ENCODE peak calls at places on chromosomes 3 and 15, in nine cellular contexts. One of them, this sample, is unnamed.

GRCh38 chr15:36291501-36291900 is 287.9 kb upstream of the CDIN1 start:
- DNase-seq in osteocyte: no peak
- DNase-seq in heart right ventricle: no peak
- DNase-seq in DND-41: no peak
- DNase-seq in NCI-H1930: no peak
- DNase-seq in stimulated activated CD4-positive, alpha-beta T cell treated with anti-CD3 and anti-CD28 coated beads, TNF-alpha, amount 100 ng/mL, for 1 hour: no peak
- DNase-seq in activated T-cell treated with anti-CD3 and anti-CD28 coated beads, Interleukin-2, amount 50 U/mL, for 48 hours: no peak
- DNase-seq in adrenal gland: no peak
- DNase-seq in endothelial cell: no peak
- DNase-seq in this sample: no peak

GRCh38 chr3:188255190-188255589 is 101.2 kb downstream of the LPP start:
- DNase-seq in activated T-cell treated with anti-CD3 and anti-CD28 coated beads, Interleukin-2, amount 50 U/mL, for 48 hours: peak; percentile 27
- DNase-seq in endothelial cell: no peak
- DNase-seq in DND-41: no peak
- DNase-seq in heart right ventricle: no peak
- DNase-seq in stimulated activated CD4-positive, alpha-beta T cell treated with anti-CD3 and anti-CD28 coated beads, TNF-alpha, amount 100 ng/mL, for 1 hour: no peak
- DNase-seq in osteocyte: no peak
- DNase-seq in NCI-H1930: no peak
- DNase-seq in adrenal gland: no peak
- DNase-seq in this sample: no peak

GRCh38 chr3:61057491-61057890 is 193.8 kb downstream of the FHIT start:
- DNase-seq in DND-41: no peak
- DNase-seq in osteocyte: no peak
- DNase-seq in activated T-cell treated with anti-CD3 and anti-CD28 coated beads, Interleukin-2, amount 50 U/mL, for 48 hours: no peak
- DNase-seq in adrenal gland: no peak
- DNase-seq in heart right ventricle: no peak
- DNase-seq in NCI-H1930: no peak
- DNase-seq in endothelial cell: no peak
- DNase-seq in stimulated activated CD4-positive, alpha-beta T cell treated with anti-CD3 and anti-CD28 coated beads, TNF-alpha, amount 100 ng/mL, for 1 hour: no peak
- DNase-seq in this sample: no peak

GRCh38 chr3:30186741-30187219 is 419.6 kb upstream of the TGFBR2 start:
- DNase-seq in stimulated activated CD4-positive, alpha-beta T cell treated with anti-CD3 and anti-CD28 coated beads, TNF-alpha, amount 100 ng/mL, for 1 hour: no peak
- DNase-seq in endothelial cell: no peak
- DNase-seq in heart right ventricle: peak; percentile 54
- DNase-seq in DND-41: no peak
- DNase-seq in activated T-cell treated with anti-CD3 and anti-CD28 coated beads, Interleukin-2, amount 50 U/mL, for 48 hours: no peak
- DNase-seq in NCI-H1930: no peak
- DNase-seq in osteocyte: no peak
- DNase-seq in adrenal gland: no peak
- DNase-seq in this sample: no peak

GRCh38 chr3:43413676-43414368 is 127.5 kb downstream of the SNRK start:
- DNase-seq in DND-41: no peak
- DNase-seq in NCI-H1930: no peak
- DNase-seq in adrenal gland: no peak
- DNase-seq in heart right ventricle: no peak
- DNase-seq in endothelial cell: peak; percentile 48
- DNase-seq in stimulated activated CD4-positive, alpha-beta T cell treated with anti-CD3 and anti-CD28 coated beads, TNF-alpha, amount 100 ng/mL, for 1 hour: no peak
- DNase-seq in activated T-cell treated with anti-CD3 and anti-CD28 coated beads, Interleukin-2, amount 50 U/mL, for 48 hours: no peak
- DNase-seq in osteocyte: no peak
- DNase-seq in this sample: no peak

GRCh38 chr15:58748787-58749531 is 548 bp downstream of the ADAM10 start:
- DNase-seq in osteocyte: peak; percentile 88
- DNase-seq in adrenal gland: peak; percentile 52
- DNase-seq in NCI-H1930: peak; percentile 12
- DNase-seq in endothelial cell: peak; percentile 60
- DNase-seq in activated T-cell treated with anti-CD3 and anti-CD28 coated beads, Interleukin-2, amount 50 U/mL, for 48 hours: peak; percentile 66
- DNase-seq in DND-41: peak; percentile 58
- DNase-seq in heart right ventricle: peak; percentile 48
- DNase-seq in stimulated activated CD4-positive, alpha-beta T cell treated with anti-CD3 and anti-CD28 coated beads, TNF-alpha, amount 100 ng/mL, for 1 hour: peak; percentile 24
- DNase-seq in this sample: peak; percentile 87

GRCh38 chr3:14162178-14162577 is 16.2 kb downstream of the XPC start:
- DNase-seq in adrenal gland: no peak
- DNase-seq in endothelial cell: no peak
- DNase-seq in activated T-cell treated with anti-CD3 and anti-CD28 coated beads, Interleukin-2, amount 50 U/mL, for 48 hours: no peak
- DNase-seq in heart right ventricle: no peak
- DNase-seq in DND-41: no peak
- DNase-seq in NCI-H1930: no peak
- DNase-seq in osteocyte: no peak
- DNase-seq in stimulated activated CD4-positive, alpha-beta T cell treated with anti-CD3 and anti-CD28 coated beads, TNF-alpha, amount 100 ng/mL, for 1 hour: no peak
- DNase-seq in this sample: no peak

GRCh38 chr3:126672340-126672739 is 17.4 kb upstream of the TXNRD3 start:
- DNase-seq in heart right ventricle: no peak
- DNase-seq in DND-41: no peak
- DNase-seq in endothelial cell: no peak
- DNase-seq in activated T-cell treated with anti-CD3 and anti-CD28 coated beads, Interleukin-2, amount 50 U/mL, for 48 hours: no peak
- DNase-seq in NCI-H1930: no peak
- DNase-seq in stimulated activated CD4-positive, alpha-beta T cell treated with anti-CD3 and anti-CD28 coated beads, TNF-alpha, amount 100 ng/mL, for 1 hour: no peak
- DNase-seq in osteocyte: peak; percentile 74
- DNase-seq in adrenal gland: no peak
- DNase-seq in this sample: no peak

GRCh38 chr3:140268610-140269009 is 333.6 kb downstream of the CLSTN2 start:
- DNase-seq in activated T-cell treated with anti-CD3 and anti-CD28 coated beads, Interleukin-2, amount 50 U/mL, for 48 hours: no peak
- DNase-seq in NCI-H1930: no peak
- DNase-seq in osteocyte: no peak
- DNase-seq in heart right ventricle: no peak
- DNase-seq in stimulated activated CD4-positive, alpha-beta T cell treated with anti-CD3 and anti-CD28 coated beads, TNF-alpha, amount 100 ng/mL, for 1 hour: no peak
- DNase-seq in adrenal gland: no peak
- DNase-seq in endothelial cell: no peak
- DNase-seq in DND-41: no peak
- DNase-seq in this sample: no peak

GRCh38 chr3:71421820-71422566 is 161.5 kb downstream of the FOXP1 start:
- DNase-seq in heart right ventricle: no peak
- DNase-seq in DND-41: no peak
- DNase-seq in endothelial cell: no peak
- DNase-seq in osteocyte: no peak
- DNase-seq in stimulated activated CD4-positive, alpha-beta T cell treated with anti-CD3 and anti-CD28 coated beads, TNF-alpha, amount 100 ng/mL, for 1 hour: no peak
- DNase-seq in adrenal gland: no peak
- DNase-seq in activated T-cell treated with anti-CD3 and anti-CD28 coated beads, Interleukin-2, amount 50 U/mL, for 48 hours: peak; percentile 69
- DNase-seq in NCI-H1930: no peak
- DNase-seq in this sample: no peak

GRCh38 chr3:151037746-151038145 is 47.7 kb upstream of the MED12L start:
- DNase-seq in activated T-cell treated with anti-CD3 and anti-CD28 coated beads, Interleukin-2, amount 50 U/mL, for 48 hours: no peak
- DNase-seq in osteocyte: peak; percentile 87
- DNase-seq in heart right ventricle: peak; percentile 6
- DNase-seq in adrenal gland: peak; percentile 28
- DNase-seq in NCI-H1930: no peak
- DNase-seq in endothelial cell: peak; percentile 12
- DNase-seq in stimulated activated CD4-positive, alpha-beta T cell treated with anti-CD3 and anti-CD28 coated beads, TNF-alpha, amount 100 ng/mL, for 1 hour: no peak
- DNase-seq in DND-41: no peak
- DNase-seq in this sample: no peak

GRCh38 chr3:190722181-190722905 is 140.2 kb downstream of the GMNC start:
- DNase-seq in DND-41: no peak
- DNase-seq in endothelial cell: no peak
- DNase-seq in stimulated activated CD4-positive, alpha-beta T cell treated with anti-CD3 and anti-CD28 coated beads, TNF-alpha, amount 100 ng/mL, for 1 hour: no peak
- DNase-seq in activated T-cell treated with anti-CD3 and anti-CD28 coated beads, Interleukin-2, amount 50 U/mL, for 48 hours: no peak
- DNase-seq in heart right ventricle: no peak
- DNase-seq in adrenal gland: no peak
- DNase-seq in NCI-H1930: no peak
- DNase-seq in osteocyte: no peak
- DNase-seq in this sample: no peak

GRCh38 chr15:79050977-79051376 is 39.6 kb downstream of the RASGRF1 start:
- DNase-seq in activated T-cell treated with anti-CD3 and anti-CD28 coated beads, Interleukin-2, amount 50 U/mL, for 48 hours: no peak
- DNase-seq in DND-41: no peak
- DNase-seq in NCI-H1930: no peak
- DNase-seq in endothelial cell: no peak
- DNase-seq in stimulated activated CD4-positive, alpha-beta T cell treated with anti-CD3 and anti-CD28 coated beads, TNF-alpha, amount 100 ng/mL, for 1 hour: no peak
- DNase-seq in adrenal gland: no peak
- DNase-seq in osteocyte: no peak
- DNase-seq in heart right ventricle: no peak
- DNase-seq in this sample: no peak

GRCh38 chr15:68618339-68619302 is 39.8 kb downstream of the CORO2B start:
- DNase-seq in stimulated activated CD4-positive, alpha-beta T cell treated with anti-CD3 and anti-CD28 coated beads, TNF-alpha, amount 100 ng/mL, for 1 hour: no peak
- DNase-seq in adrenal gland: peak; percentile 21
- DNase-seq in DND-41: no peak
- DNase-seq in NCI-H1930: no peak
- DNase-seq in osteocyte: no peak
- DNase-seq in activated T-cell treated with anti-CD3 and anti-CD28 coated beads, Interleukin-2, amount 50 U/mL, for 48 hours: no peak
- DNase-seq in endothelial cell: no peak
- DNase-seq in heart right ventricle: no peak
- DNase-seq in this sample: no peak

GRCh38 chr3:149662240-149662887 is 4.5 kb upstream of the WWTR1 start:
- DNase-seq in activated T-cell treated with anti-CD3 and anti-CD28 coated beads, Interleukin-2, amount 50 U/mL, for 48 hours: no peak
- DNase-seq in heart right ventricle: no peak
- DNase-seq in stimulated activated CD4-positive, alpha-beta T cell treated with anti-CD3 and anti-CD28 coated beads, TNF-alpha, amount 100 ng/mL, for 1 hour: no peak
- DNase-seq in osteocyte: no peak
- DNase-seq in endothelial cell: no peak
- DNase-seq in NCI-H1930: no peak
- DNase-seq in DND-41: no peak
- DNase-seq in adrenal gland: no peak
- DNase-seq in this sample: no peak

GRCh38 chr3:32500880-32501784 is 1.5 kb downstream of the CMTM6 start:
- DNase-seq in DND-41: no peak
- DNase-seq in NCI-H1930: no peak
- DNase-seq in heart right ventricle: no peak
- DNase-seq in stimulated activated CD4-positive, alpha-beta T cell treated with anti-CD3 and anti-CD28 coated beads, TNF-alpha, amount 100 ng/mL, for 1 hour: no peak
- DNase-seq in endothelial cell: no peak
- DNase-seq in adrenal gland: peak; percentile 23
- DNase-seq in activated T-cell treated with anti-CD3 and anti-CD28 coated beads, Interleukin-2, amount 50 U/mL, for 48 hours: no peak
- DNase-seq in osteocyte: no peak
- DNase-seq in this sample: peak; percentile 72

GRCh38 chr3:127149621-127150310 is 43.2 kb upstream of the PRR23E start:
- DNase-seq in DND-41: no peak
- DNase-seq in endothelial cell: no peak
- DNase-seq in osteocyte: no peak
- DNase-seq in activated T-cell treated with anti-CD3 and anti-CD28 coated beads, Interleukin-2, amount 50 U/mL, for 48 hours: no peak
- DNase-seq in adrenal gland: no peak
- DNase-seq in heart right ventricle: no peak
- DNase-seq in stimulated activated CD4-positive, alpha-beta T cell treated with anti-CD3 and anti-CD28 coated beads, TNF-alpha, amount 100 ng/mL, for 1 hour: no peak
- DNase-seq in NCI-H1930: no peak
- DNase-seq in this sample: no peak

GRCh38 chr3:159175391-159175725 is 373.5 kb downstream of the MFSD1 start:
- DNase-seq in stimulated activated CD4-positive, alpha-beta T cell treated with anti-CD3 and anti-CD28 coated beads, TNF-alpha, amount 100 ng/mL, for 1 hour: no peak
- DNase-seq in endothelial cell: no peak
- DNase-seq in heart right ventricle: no peak
- DNase-seq in DND-41: no peak
- DNase-seq in adrenal gland: no peak
- DNase-seq in osteocyte: no peak
- DNase-seq in NCI-H1930: no peak
- DNase-seq in activated T-cell treated with anti-CD3 and anti-CD28 coated beads, Interleukin-2, amount 50 U/mL, for 48 hours: no peak
- DNase-seq in this sample: no peak

GRCh38 chr3:14411988-14412387 is 9.6 kb downstream of the SLC6A6 start:
- DNase-seq in NCI-H1930: no peak
- DNase-seq in endothelial cell: no peak
- DNase-seq in activated T-cell treated with anti-CD3 and anti-CD28 coated beads, Interleukin-2, amount 50 U/mL, for 48 hours: no peak
- DNase-seq in stimulated activated CD4-positive, alpha-beta T cell treated with anti-CD3 and anti-CD28 coated beads, TNF-alpha, amount 100 ng/mL, for 1 hour: no peak
- DNase-seq in adrenal gland: no peak
- DNase-seq in osteocyte: no peak
- DNase-seq in heart right ventricle: no peak
- DNase-seq in DND-41: no peak
- DNase-seq in this sample: no peak

GRCh38 chr3:11562277-11562881 is 81.3 kb downstream of the VGLL4 start:
- DNase-seq in endothelial cell: no peak
- DNase-seq in stimulated activated CD4-positive, alpha-beta T cell treated with anti-CD3 and anti-CD28 coated beads, TNF-alpha, amount 100 ng/mL, for 1 hour: no peak
- DNase-seq in activated T-cell treated with anti-CD3 and anti-CD28 coated beads, Interleukin-2, amount 50 U/mL, for 48 hours: no peak
- DNase-seq in osteocyte: no peak
- DNase-seq in adrenal gland: no peak
- DNase-seq in heart right ventricle: no peak
- DNase-seq in NCI-H1930: no peak
- DNase-seq in DND-41: no peak
- DNase-seq in this sample: no peak

GRCh38 chr15:101115318-101115886 is 136.4 kb downstream of the CHSY1 start:
- DNase-seq in heart right ventricle: no peak
- DNase-seq in NCI-H1930: no peak
- DNase-seq in stimulated activated CD4-positive, alpha-beta T cell treated with anti-CD3 and anti-CD28 coated beads, TNF-alpha, amount 100 ng/mL, for 1 hour: no peak
- DNase-seq in osteocyte: no peak
- DNase-seq in endothelial cell: no peak
- DNase-seq in activated T-cell treated with anti-CD3 and anti-CD28 coated beads, Interleukin-2, amount 50 U/mL, for 48 hours: no peak
- DNase-seq in adrenal gland: no peak
- DNase-seq in DND-41: no peak
- DNase-seq in this sample: no peak

GRCh38 chr3:111539351-111540331 is 2.4 kb upstream of the CD96 start:
- DNase-seq in heart right ventricle: peak; percentile 16
- DNase-seq in osteocyte: no peak
- DNase-seq in adrenal gland: no peak
- DNase-seq in endothelial cell: peak; percentile 69
- DNase-seq in NCI-H1930: peak; percentile 47
- DNase-seq in DND-41: peak; percentile 84
- DNase-seq in activated T-cell treated with anti-CD3 and anti-CD28 coated beads, Interleukin-2, amount 50 U/mL, for 48 hours: peak; percentile 76
- DNase-seq in stimulated activated CD4-positive, alpha-beta T cell treated with anti-CD3 and anti-CD28 coated beads, TNF-alpha, amount 100 ng/mL, for 1 hour: peak; percentile 38
- DNase-seq in this sample: no peak

GRCh38 chr3:72380711-72381508 is 467.3 kb downstream of the SHQ1 start:
- DNase-seq in heart right ventricle: no peak
- DNase-seq in activated T-cell treated with anti-CD3 and anti-CD28 coated beads, Interleukin-2, amount 50 U/mL, for 48 hours: no peak
- DNase-seq in stimulated activated CD4-positive, alpha-beta T cell treated with anti-CD3 and anti-CD28 coated beads, TNF-alpha, amount 100 ng/mL, for 1 hour: no peak
- DNase-seq in osteocyte: no peak
- DNase-seq in endothelial cell: no peak
- DNase-seq in DND-41: no peak
- DNase-seq in adrenal gland: no peak
- DNase-seq in NCI-H1930: no peak
- DNase-seq in this sample: no peak

GRCh38 chr3:62149962-62150361 is 223.4 kb downstream of the FEZF2 start:
- DNase-seq in endothelial cell: no peak
- DNase-seq in adrenal gland: peak; percentile 35
- DNase-seq in DND-41: no peak
- DNase-seq in heart right ventricle: no peak
- DNase-seq in osteocyte: no peak
- DNase-seq in activated T-cell treated with anti-CD3 and anti-CD28 coated beads, Interleukin-2, amount 50 U/mL, for 48 hours: no peak
- DNase-seq in NCI-H1930: no peak
- DNase-seq in stimulated activated CD4-positive, alpha-beta T cell treated with anti-CD3 and anti-CD28 coated beads, TNF-alpha, amount 100 ng/mL, for 1 hour: no peak
- DNase-seq in this sample: no peak

GRCh38 chr15:67843571-67844387 is 3.9 kb upstream of the RNU6-1 start:
- DNase-seq in heart right ventricle: no peak
- DNase-seq in DND-41: no peak
- DNase-seq in adrenal gland: peak; percentile 63
- DNase-seq in NCI-H1930: no peak
- DNase-seq in endothelial cell: no peak
- DNase-seq in stimulated activated CD4-positive, alpha-beta T cell treated with anti-CD3 and anti-CD28 coated beads, TNF-alpha, amount 100 ng/mL, for 1 hour: no peak
- DNase-seq in activated T-cell treated with anti-CD3 and anti-CD28 coated beads, Interleukin-2, amount 50 U/mL, for 48 hours: no peak
- DNase-seq in osteocyte: no peak
- DNase-seq in this sample: no peak

GRCh38 chr3:116288480-116288879 is 156.8 kb downstream of the LSAMP start:
- DNase-seq in heart right ventricle: no peak
- DNase-seq in stimulated activated CD4-positive, alpha-beta T cell treated with anti-CD3 and anti-CD28 coated beads, TNF-alpha, amount 100 ng/mL, for 1 hour: no peak
- DNase-seq in DND-41: no peak
- DNase-seq in osteocyte: no peak
- DNase-seq in endothelial cell: no peak
- DNase-seq in activated T-cell treated with anti-CD3 and anti-CD28 coated beads, Interleukin-2, amount 50 U/mL, for 48 hours: no peak
- DNase-seq in NCI-H1930: no peak
- DNase-seq in adrenal gland: no peak
- DNase-seq in this sample: no peak

GRCh38 chr3:32681811-32682210 is 3.2 kb upstream of the CNOT10 start:
- DNase-seq in activated T-cell treated with anti-CD3 and anti-CD28 coated beads, Interleukin-2, amount 50 U/mL, for 48 hours: no peak
- DNase-seq in adrenal gland: no peak
- DNase-seq in NCI-H1930: no peak
- DNase-seq in heart right ventricle: no peak
- DNase-seq in DND-41: no peak
- DNase-seq in stimulated activated CD4-positive, alpha-beta T cell treated with anti-CD3 and anti-CD28 coated beads, TNF-alpha, amount 100 ng/mL, for 1 hour: no peak
- DNase-seq in osteocyte: no peak
- DNase-seq in endothelial cell: no peak
- DNase-seq in this sample: no peak